ENCODE peak calls at places on chromosomes 5 and 9, in seven cellular contexts. T, G, H, N, U, P and I are unnamed samples.

GRCh38 chr5:72991394-72991793 is 35.6 kb downstream of the FCHO2 start:
- DNase-seq in T (no peak), G (no peak), H (no peak), N (no peak), U (no peak), P (no peak), I (no peak)

GRCh38 chr5:154779105-154779504 is 23.9 kb downstream of the LARP1 start:
- DNase-seq in T (no peak), G (no peak), H (peak; percentile 57), N (no peak), U (peak; percentile 93), P (no peak), I (no peak)

GRCh38 chr5:5523066-5523505 is 100.6 kb downstream of the ICE1 start:
- DNase-seq in T (no peak), G (no peak), H (peak; percentile 6), N (no peak), U (peak; percentile 35), P (no peak), I (no peak)

GRCh38 chr9:111762546-111762945 is 32.2 kb downstream of the SHOC1 start:
- DNase-seq in T (no peak), G (no peak), H (no peak), N (no peak), U (peak; percentile 24), P (no peak), I (no peak)

GRCh38 chr5:178941361-178941760 is 363 bp downstream of the ZNF454 start:
- DNase-seq in T (peak; percentile 30), G (no peak), H (no peak), N (peak; percentile 18), U (no peak), P (peak; percentile 42), I (peak; percentile 22)

GRCh38 chr5:134086943-134087305 is 27.6 kb upstream of the TCF7 start:
- DNase-seq in T (no peak), G (no peak), H (no peak), N (no peak), U (no peak), P (no peak), I (no peak)

GRCh38 chr9:114344692-114345091 is 15.0 kb downstream of the ORM2 start:
- DNase-seq in T (no peak), G (no peak), H (no peak), N (no peak), U (no peak), P (no peak), I (no peak)

GRCh38 chr9:78788101-78788500 is 491.2 kb downstream of the PSAT1 start:
- DNase-seq in T (no peak), G (no peak), H (no peak), N (no peak), U (peak; percentile 71), P (no peak), I (no peak)

GRCh38 chr9:136363606-136364368 is at the start of gene DNLZ:
- DNase-seq in T (peak; percentile 86), G (peak; percentile 94), H (peak; percentile 66), N (peak; percentile 89), U (peak; percentile 76), P (peak; percentile 84), I (peak; percentile 86)

GRCh38 chr9:83167126-83167525 is 104.2 kb upstream of the RASEF start:
- DNase-seq in T (no peak), G (no peak), H (no peak), N (no peak), U (no peak), P (no peak), I (peak; percentile 63)

GRCh38 chr5:16515532-16515931 is 49.9 kb upstream of the ZNF622 start:
- DNase-seq in T (no peak), G (no peak), H (no peak), N (no peak), U (no peak), P (no peak), I (no peak)

GRCh38 chr5:172492097-172492840 is 37.9 kb upstream of the SH3PXD2B start:
- DNase-seq in T (no peak), G (no peak), H (no peak), N (no peak), U (no peak), P (no peak), I (no peak)

GRCh38 chr9:114717908-114718486 is 36.0 kb upstream of the TEX48 start:
- DNase-seq in T (no peak), G (no peak), H (no peak), N (no peak), U (no peak), P (no peak), I (no peak)

GRCh38 chr5:134824681-134825080 is 21.1 kb upstream of the C5orf24 start:
- DNase-seq in T (no peak), G (no peak), H (no peak), N (no peak), U (no peak), P (no peak), I (no peak)

GRCh38 chr5:133627180-133627579 is 14.8 kb upstream of the FSTL4 start:
- DNase-seq in T (no peak), G (no peak), H (no peak), N (no peak), U (no peak), P (no peak), I (no peak)

DNA sequence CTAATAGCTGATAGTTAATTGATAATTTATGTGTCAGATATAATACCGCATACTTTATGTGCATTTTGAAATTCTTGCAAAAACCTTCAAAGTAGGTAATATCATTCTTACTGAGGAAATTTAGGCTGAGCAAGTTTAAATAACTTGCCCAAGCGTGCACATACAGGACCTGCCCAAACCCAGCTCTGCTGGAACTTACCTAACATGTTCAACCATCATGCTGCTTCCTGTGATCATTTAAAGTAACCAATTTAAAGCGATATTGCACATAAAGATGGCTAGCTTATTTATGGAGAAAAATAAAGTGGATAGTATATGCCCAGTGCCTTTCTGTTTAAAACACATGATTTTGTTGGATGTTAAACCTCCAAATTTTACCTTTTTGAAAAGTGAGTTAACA is 4.3 kb downstream of the FAM174A start:
- DNase-seq in T (no peak), G (no peak), H (no peak), N (no peak), U (no peak), P (no peak), I (no peak)
- H3K4me3 ChIP-seq in T (no peak overlapping the region), G (no peak overlapping the region), H (no peak overlapping the region), N (no peak overlapping the region), U (no peak overlapping the region), P (no peak overlapping the region), I (no peak overlapping the region)

GRCh38 chr9:33380390-33381094 is 21.8 kb downstream of the AQP7 start:
- DNase-seq in T (no peak), G (no peak), H (no peak), N (no peak), U (no peak), P (no peak), I (no peak)
- H3K4me3 ChIP-seq in T (no peak overlapping the region), G (no peak overlapping the region), H (no peak overlapping the region), N (no peak overlapping the region), U (no peak overlapping the region), P (no peak overlapping the region), I (no peak overlapping the region)

GRCh38 chr9:73133042-73133651 is 18.5 kb upstream of the ANXA1 start:
- DNase-seq in T (no peak), G (no peak), H (no peak), N (no peak), U (no peak), P (no peak), I (no peak)
- H3K4me3 ChIP-seq in T (peak overlapping the region; percentile 61), G (peak overlapping the region; percentile 54), H (peak overlapping the region; percentile 46), N (peak overlapping the region; percentile 70), U (no peak overlapping the region), P (peak overlapping the region; percentile 48), I (peak overlapping the region; percentile 53)

GRCh38 chr5:151682751-151683331 is 3.9 kb downstream of the SPARC start:
- DNase-seq in T (no peak), G (no peak), H (no peak), N (no peak), U (peak; percentile 43), P (peak; percentile 50), I (no peak)
- H3K4me3 ChIP-seq in T (peak overlapping the region; percentile 78), G (no peak overlapping the region), H (no peak overlapping the region), N (peak overlapping the region; percentile 78), U (peak overlapping the region; percentile 84), P (peak overlapping the region; percentile 61), I (no peak overlapping the region)

DNA sequence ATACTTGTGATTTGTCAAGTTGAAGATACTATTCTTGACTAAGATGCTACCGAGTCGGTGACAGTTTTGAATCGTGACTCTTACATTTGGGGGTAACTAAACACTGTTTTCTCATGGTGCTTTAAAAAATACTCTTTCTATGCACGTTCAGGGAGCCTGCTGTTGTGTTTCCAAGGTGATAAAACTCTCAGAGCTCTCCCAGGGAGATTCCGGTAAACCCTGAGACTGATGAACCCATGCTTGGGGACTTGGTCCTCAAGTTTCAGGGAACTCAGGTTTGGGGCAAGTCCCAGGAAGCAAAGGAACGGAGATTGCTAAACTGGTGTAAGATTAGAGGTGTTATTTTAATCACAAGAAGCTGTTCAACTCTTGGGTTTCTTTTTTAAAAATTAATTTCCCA is 1.4 kb downstream of the GDA start:
- DNase-seq in T (no peak), G (no peak), H (no peak), N (no peak), U (no peak), P (no peak), I (no peak)
- H3K4me3 ChIP-seq in T (no peak overlapping the region), G (no peak overlapping the region), H (peak overlapping the region; percentile 79), N (no peak overlapping the region), U (no peak overlapping the region), P (no peak overlapping the region), I (no peak overlapping the region)

DNA sequence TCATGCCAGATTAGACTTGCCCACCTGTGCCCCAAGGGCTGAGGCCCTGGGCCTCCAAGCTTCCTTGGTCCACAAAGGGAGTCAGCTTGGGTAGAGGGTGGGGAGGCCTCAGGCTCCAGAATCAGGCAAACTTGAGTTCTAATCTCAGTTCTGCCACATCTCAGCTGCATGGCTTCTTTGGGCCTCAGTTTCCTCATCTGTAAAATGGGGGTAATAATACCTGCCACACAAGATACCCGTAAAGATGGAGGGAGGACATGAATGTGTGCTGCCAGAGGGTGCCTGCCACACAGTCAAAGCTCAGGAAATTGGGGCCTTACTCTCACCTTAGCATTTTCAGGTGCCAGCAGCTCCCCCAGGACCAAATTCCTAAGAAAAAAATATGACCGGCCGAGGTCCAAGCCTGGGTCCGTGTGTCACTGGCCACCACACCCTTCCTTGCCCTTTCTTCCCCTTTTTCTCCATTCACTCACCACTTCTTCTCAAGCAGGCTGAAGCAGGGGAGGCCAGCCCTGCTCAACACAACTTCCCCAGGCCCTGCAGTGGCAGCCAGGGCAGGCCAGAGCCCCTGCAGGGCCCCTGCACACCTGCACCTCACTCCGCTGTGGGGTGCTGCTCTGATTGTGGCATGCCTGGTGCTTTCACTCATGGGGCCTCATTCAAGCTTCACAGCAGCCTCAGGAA is 3.8 kb downstream of the RGS14 start:
- DNase-seq in T (no peak), G (no peak), H (no peak), N (no peak), U (no peak), P (no peak), I (no peak)
- H3K4me3 ChIP-seq in T (no peak overlapping the region), G (no peak overlapping the region), H (no peak overlapping the region), N (no peak overlapping the region), U (no peak overlapping the region), P (no peak overlapping the region), I (no peak overlapping the region)